ENCODE peak calls at places on chromosomes 4 and X, in ten cellular contexts. V is CD8-positive, alpha-beta T cell; P is astrocyte; K is tibial artery; Z is SK-N-SH; R is esophagus muscularis mucosa; L is right atrium auricular region; D is endodermal cell; E is heart right ventricle; N is transverse colon. O is an unnamed sample. For H3K27me3, the result is how much of the 10 kb centered on the place peaks cover.

GRCh38 chr4:83010111-83010521 is 507 bp downstream of the LIN54 start:
- DNase-seq in V (peak), P (peak), K (no peak), Z (no peak), R (no peak), L (no peak), D (no peak), E (no peak), N (no peak), O (no peak)

GRCh38 chr4:123233409-123233808 is 163.2 kb upstream of the SPRY1 start:
- DNase-seq in V (no peak), P (peak), K (no peak), Z (no peak), R (no peak), L (no peak), D (no peak), E (no peak), N (no peak), O (no peak)

GRCh38 chr4:150082241-150082640 is 4.0 kb downstream of the DCLK2 start:
- DNase-seq in V (no peak), P (no peak), K (no peak), Z (no peak), R (no peak), L (no peak), D (no peak), E (no peak), N (no peak), O (peak)

GRCh38 chr4:139975830-139976272 is 178.1 kb downstream of the MAML3 start:
- DNase-seq in V (no peak), P (no peak), K (no peak), Z (no peak), R (no peak), L (no peak), D (no peak), E (no peak), N (no peak), O (no peak)

GRCh38 chrX:70762285-70762684 is 146.2 kb downstream of the TEX11 start:
- DNase-seq in V (no peak), P (no peak), K (no peak), Z (no peak), R (no peak), L (no peak), D (peak), E (no peak), N (no peak), O (no peak)

GRCh38 chr4:5040839-5041238 is 10.4 kb upstream of the STK32B start:
- DNase-seq in V (no peak), P (no peak), K (no peak), Z (no peak), R (no peak), L (no peak), D (no peak), E (no peak), N (no peak), O (no peak)

GRCh38 chr4:118351851-118352827 is 664 bp downstream of the PRSS12 start:
- DNase-seq in V (peak), P (no peak), K (no peak), Z (peak), R (no peak), L (no peak), D (peak), E (no peak), N (peak), O (peak)

GRCh38 chr4:174681723-174682300 is 147.2 kb downstream of the GLRA3 start:
- DNase-seq in V (no peak), P (peak), K (no peak), Z (no peak), R (no peak), L (no peak), D (no peak), E (no peak), N (no peak), O (no peak)

GRCh38 chr4:186473933-186474332 is 81.4 kb downstream of the MTNR1A start:
- DNase-seq in V (no peak), P (no peak), K (no peak), Z (no peak), R (no peak), L (no peak), D (no peak), E (no peak), N (peak), O (no peak)

GRCh38 chr4:134958862-134959261 is 757.3 kb upstream of the PABPC4L start:
- DNase-seq in V (no peak), P (no peak), K (no peak), Z (no peak), R (no peak), L (no peak), D (no peak), E (no peak), N (no peak), O (no peak)

GRCh38 chr4:38174811-38175210 is 214.6 kb downstream of the PTTG2 start:
- DNase-seq in V (no peak), P (no peak), K (no peak), Z (no peak), R (no peak), L (no peak), D (no peak), E (no peak), N (no peak), O (no peak)

GRCh38 chr4:155906554-155907247 is 3.2 kb downstream of the TDO2 start:
- DNase-seq in V (no peak), P (peak), K (no peak), Z (no peak), R (no peak), L (no peak), D (no peak), E (no peak), N (no peak), O (no peak)

GRCh38 chrX:118577041-118577440 is 81.4 kb downstream of the DOCK11 start:
- DNase-seq in V (no peak), P (no peak), K (no peak), Z (no peak), R (no peak), L (no peak), D (no peak), E (peak), N (no peak), O (peak)

GRCh38 chrX:10725071-10725470 is 104.7 kb upstream of the MID1 start:
- DNase-seq in V (no peak), P (no peak), K (no peak), Z (peak), R (no peak), L (no peak), D (no peak), E (no peak), N (no peak), O (no peak)

GRCh38 chrX:38675856-38676255 is 114.5 kb downstream of the TSPAN7 start:
- DNase-seq in V (no peak), P (no peak), K (no peak), Z (no peak), R (no peak), L (no peak), D (no peak), E (no peak), N (no peak), O (no peak)

GRCh38 chr4:5798946-5799345 is 87.9 kb downstream of the EVC start:
- DNase-seq in V (no peak), P (no peak), K (no peak), Z (no peak), R (no peak), L (no peak), D (no peak), E (no peak), N (no peak), O (no peak)

GRCh38 chrX:16319929-16320328 is 152.6 kb downstream of the MAGEB17 start:
- DNase-seq in V (no peak), P (peak), K (no peak), Z (no peak), R (no peak), L (no peak), D (no peak), E (no peak), N (no peak), O (no peak)

GRCh38 chrX:38282044-38282443 is 45.3 kb downstream of the RPGR start:
- DNase-seq in V (no peak), P (no peak), K (no peak), Z (no peak), R (no peak), L (no peak), D (peak), E (peak), N (no peak), O (no peak)

GRCh38 chrX:3713225-3713936 is at the start of gene PRKX:
- DNase-seq in V (peak), P (peak), K (peak), Z (peak), R (no peak), L (no peak), D (peak), E (peak), N (peak), O (peak)

GRCh38 chrX:119996069-119996468 is 52.5 kb upstream of the NKAP start:
- DNase-seq in V (no peak), P (no peak), K (no peak), Z (no peak), R (no peak), L (no peak), D (no peak), E (no peak), N (no peak), O (no peak)
- H3K27me3 ChIP-seq in V (half or more), P (half or more), K (half or more), Z (half or more), R (half or more), L (under half), D (half or more), E (half or more), N (half or more), O (under half)

GRCh38 chr4:183639291-183639690 is 19.7 kb downstream of the RWDD4 start:
- DNase-seq in V (no peak), P (no peak), K (no peak), Z (no peak), R (no peak), L (no peak), D (no peak), E (no peak), N (no peak), O (no peak)
- H3K27me3 ChIP-seq in V (under half), P (under half), K (under half), Z (under half), R (under half), L (under half), D (under half), E (under half), N (under half), O (under half)

DNA sequence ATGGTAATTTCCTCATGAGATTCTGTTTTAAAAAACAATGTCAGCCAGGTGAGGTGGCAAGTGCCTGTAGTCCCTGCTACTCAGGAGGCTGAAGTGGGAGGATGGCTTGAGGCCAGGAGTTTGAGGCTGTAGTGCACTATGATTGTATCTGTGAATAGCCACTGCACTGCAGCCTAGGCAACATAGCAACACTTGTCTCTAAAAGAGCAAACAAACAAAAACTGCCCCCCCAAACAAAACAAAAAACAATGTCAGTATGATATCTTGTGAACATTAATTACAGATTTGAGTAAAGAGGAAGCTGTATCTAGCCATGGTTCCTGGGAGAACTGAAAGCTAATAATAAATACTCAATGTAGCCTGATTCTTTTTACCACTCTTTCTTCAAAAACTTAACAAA is 6.8 kb upstream of the MSL3 start:
- DNase-seq in V (no peak), P (no peak), K (no peak), Z (no peak), R (no peak), L (no peak), D (no peak), E (no peak), N (no peak), O (no peak)
- H3K27me3 ChIP-seq in V (under half), P (under half), K (under half), Z (under half), R (under half), L (under half), D (under half), E (under half), N (under half), O (under half)

GRCh38 chr4:7634611-7635010 is 199.9 kb upstream of the PSAPL1 start:
- DNase-seq in V (no peak), P (no peak), K (no peak), Z (no peak), R (no peak), L (no peak), D (no peak), E (no peak), N (no peak), O (no peak)

GRCh38 chr4:7630559-7631287 is 196.0 kb upstream of the PSAPL1 start:
- DNase-seq in V (no peak), P (peak), K (peak), Z (peak), R (no peak), L (peak), D (no peak), E (peak), N (no peak), O (no peak)

GRCh38 chr4:7631288-7631633 is 196.5 kb upstream of the PSAPL1 start:
- DNase-seq in V (no peak), P (no peak), K (no peak), Z (no peak), R (no peak), L (no peak), D (no peak), E (no peak), N (no peak), O (no peak)

GRCh38 chr4:7632971-7633370 is 198.2 kb upstream of the PSAPL1 start:
- DNase-seq in V (no peak), P (no peak), K (no peak), Z (no peak), R (no peak), L (no peak), D (no peak), E (no peak), N (no peak), O (no peak)

DNA sequence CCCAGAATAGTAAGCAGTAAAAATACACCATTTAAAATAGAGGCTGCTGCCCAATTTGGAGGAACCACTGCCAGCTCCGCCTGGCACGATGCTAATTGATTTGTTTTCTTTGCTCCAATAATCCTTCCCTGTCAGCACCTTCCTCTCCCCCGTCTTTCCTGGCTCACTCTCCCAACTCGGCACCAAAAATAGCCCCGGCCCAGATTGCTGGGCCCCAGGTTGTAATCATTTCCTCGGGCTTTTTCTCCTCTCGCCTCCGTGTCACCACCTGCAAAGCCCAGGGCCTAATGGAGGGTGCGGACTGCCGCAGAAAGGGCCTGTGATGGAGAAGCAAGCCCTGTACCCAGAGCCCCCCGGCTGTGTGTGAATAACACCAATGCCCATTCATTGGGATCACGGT is 197.6 kb upstream of the PSAPL1 start:
- DNase-seq in V (no peak), P (no peak), K (no peak), Z (no peak), R (no peak), L (no peak), D (no peak), E (no peak), N (no peak), O (no peak)
- H3K27me3 ChIP-seq in V (under half), P (under half), K (under half), Z (under half), R (under half), L (under half), D (under half), E (under half), N (under half), O (under half)

DNA sequence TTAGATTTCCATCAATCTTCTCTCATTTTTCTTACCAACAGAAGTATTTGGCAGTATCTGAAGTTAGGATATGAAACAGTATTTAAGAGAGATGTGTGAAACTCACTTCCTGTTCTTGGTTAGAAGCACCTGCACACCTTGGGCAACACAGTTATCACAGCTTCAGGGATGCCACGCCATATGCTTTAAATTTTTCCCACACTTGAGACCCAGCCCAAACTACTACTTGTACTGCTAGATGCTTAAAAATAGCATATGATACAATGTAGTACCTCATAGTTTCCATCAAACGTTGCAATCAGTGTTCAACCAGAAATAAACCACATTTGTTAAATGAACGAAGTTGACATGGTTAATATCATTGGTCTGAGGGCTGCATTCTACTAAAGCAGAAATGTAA is 725.1 kb upstream of the FRG1 start:
- DNase-seq in V (no peak), P (no peak), K (no peak), Z (no peak), R (no peak), L (no peak), D (no peak), E (no peak), N (no peak), O (no peak)
- H3K27me3 ChIP-seq in V (under half), P (under half), K (under half), Z (under half), R (under half), L (under half), D (under half), E (under half), N (under half), O (under half)

DNA sequence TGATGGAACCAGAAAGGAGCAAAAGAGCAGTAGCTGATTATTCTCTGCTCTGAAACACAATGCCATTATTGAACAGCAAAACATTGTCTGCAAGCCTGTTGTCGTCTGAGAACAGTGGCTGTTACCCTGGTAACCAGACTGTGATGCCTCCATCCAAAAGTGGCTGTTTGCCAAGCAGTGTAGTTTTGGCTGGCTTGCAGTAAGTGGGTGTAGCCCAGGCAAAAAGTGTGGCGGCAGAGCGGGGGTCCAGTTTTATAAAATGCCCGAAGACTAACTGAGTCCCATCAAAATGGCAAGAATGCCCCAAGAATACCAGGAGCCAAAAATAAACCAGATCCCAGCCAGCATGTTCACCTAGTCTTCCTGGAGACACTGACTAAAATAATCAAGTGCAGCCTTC is 2.5 kb downstream of the PLP1 start:
- DNase-seq in V (no peak), P (peak), K (no peak), Z (peak), R (no peak), L (peak), D (no peak), E (no peak), N (no peak), O (no peak)
- H3K27me3 ChIP-seq in V (under half), P (under half), K (under half), Z (under half), R (under half), L (under half), D (under half), E (under half), N (under half), O (under half)

GRCh38 chr4:20313237-20314030 is 61.7 kb downstream of the SLIT2 start:
- DNase-seq in V (no peak), P (no peak), K (no peak), Z (no peak), R (no peak), L (no peak), D (peak), E (no peak), N (peak), O (no peak)
- H3K27me3 ChIP-seq in V (under half), P (under half), K (under half), Z (under half), R (under half), L (under half), D (under half), E (under half), N (under half), O (under half)

O was measured in stomach.